ENCODE peak calls at places on chromosomes 5 and 9, in nine cellular contexts. M is A673, U is cardiac muscle cell, W is ascending aorta, X is fibroblast of pulmonary artery, E is lower lobe of right lung, C is H1, K is SK-N-MC, N is fibroblast of the aortic adventitia. I is an unnamed sample.
A peak's percentile ranks its signal among the peaks of the same experiment; 100 is the strongest.

GRCh38 chr5:115963566-115963965 is 1.3 kb downstream of the LVRN start:
- DNase-seq in M (no peak), U (no peak), W (no peak), X (no peak), E (no peak), C (no peak), K (no peak), N (no peak), I (no peak)

GRCh38 chr5:116626272-116626723 is 51.7 kb upstream of the SEMA6A start:
- DNase-seq in M (peak; percentile 92), U (peak; percentile 95), W (peak; percentile 10), X (peak; percentile 90), E (no peak), C (no peak), K (peak; percentile 61), N (peak; percentile 46), I (peak; percentile 70)

GRCh38 chr5:60841361-60841760 is 2.7 kb downstream of the ELOVL7 start:
- DNase-seq in M (no peak), U (no peak), W (no peak), X (no peak), E (no peak), C (no peak), K (no peak), N (no peak), I (no peak)

GRCh38 chr5:38576971-38577684 is 20.7 kb upstream of the LIFR start:
- DNase-seq in M (no peak), U (no peak), W (no peak), X (no peak), E (no peak), C (no peak), K (no peak), N (no peak), I (no peak)

GRCh38 chr5:81225463-81225862 is 7.7 kb upstream of the CKMT2 start:
- DNase-seq in M (no peak), U (no peak), W (no peak), X (no peak), E (no peak), C (no peak), K (no peak), N (no peak), I (no peak)

GRCh38 chr9:73845954-73846690 is 651.0 kb upstream of the RORB start:
- DNase-seq in M (no peak), U (no peak), W (no peak), X (no peak), E (no peak), C (no peak), K (no peak), N (no peak), I (peak; percentile 52)

GRCh38 chr9:35078066-35078465 is 1.7 kb downstream of the FANCG start:
- DNase-seq in M (no peak), U (no peak), W (no peak), X (no peak), E (no peak), C (no peak), K (no peak), N (no peak), I (no peak)

GRCh38 chr5:90570034-90570433 is 11.4 kb downstream of the ADGRV1 start:
- DNase-seq in M (peak; percentile 63), U (no peak), W (no peak), X (no peak), E (no peak), C (no peak), K (no peak), N (no peak), I (no peak)

GRCh38 chr9:110007477-110008270 is 200.3 kb downstream of the C9orf152 start:
- DNase-seq in M (no peak), U (no peak), W (no peak), X (no peak), E (no peak), C (no peak), K (no peak), N (no peak), I (no peak)

GRCh38 chr5:1436681-1437080 is 8.6 kb downstream of the SLC6A3 start:
- DNase-seq in M (no peak), U (no peak), W (no peak), X (no peak), E (no peak), C (no peak), K (no peak), N (no peak), I (no peak)

GRCh38 chr9:23820731-23821399 is 5.2 kb downstream of the ELAVL2 start:
- DNase-seq in M (no peak), U (no peak), W (no peak), X (no peak), E (no peak), C (peak; percentile 80), K (no peak), N (no peak), I (no peak)

GRCh38 chr9:23819403-23819802 is 6.6 kb downstream of the ELAVL2 start:
- DNase-seq in M (no peak), U (no peak), W (no peak), X (no peak), E (no peak), C (no peak), K (no peak), N (no peak), I (no peak)

GRCh38 chr9:23824241-23825142 is 1.5 kb downstream of the ELAVL2 start:
- DNase-seq in M (no peak), U (no peak), W (no peak), X (no peak), E (no peak), C (peak; percentile 72), K (no peak), N (peak; percentile 0), I (no peak)

GRCh38 chr9:23822331-23823169 is 3.5 kb downstream of the ELAVL2 start:
- DNase-seq in M (no peak), U (no peak), W (no peak), X (no peak), E (no peak), C (peak; percentile 78), K (no peak), N (no peak), I (no peak)

GRCh38 chr9:23821400-23822181 is 4.4 kb downstream of the ELAVL2 start:
- DNase-seq in M (no peak), U (no peak), W (no peak), X (no peak), E (no peak), C (peak; percentile 80), K (no peak), N (no peak), I (no peak)
- H3K4me3 ChIP-seq in M (no peak overlapping the region), U (peak overlapping the region; percentile 73), W (peak overlapping the region; percentile 60), X (no peak overlapping the region), E (peak overlapping the region; percentile 41), C (peak overlapping the region; percentile 62), K (peak overlapping the region; percentile 70), N (no peak overlapping the region), I (no peak overlapping the region)

GRCh38 chr5:35799751-35800150 is 56.9 kb upstream of the IL7R start:
- DNase-seq in M (no peak), U (no peak), W (no peak), X (no peak), E (no peak), C (no peak), K (no peak), N (no peak), I (no peak)

GRCh38 chr5:35804201-35804653 is 52.5 kb upstream of the IL7R start:
- DNase-seq in M (peak; percentile 51), U (no peak), W (no peak), X (no peak), E (no peak), C (no peak), K (no peak), N (no peak), I (no peak)

DNA sequence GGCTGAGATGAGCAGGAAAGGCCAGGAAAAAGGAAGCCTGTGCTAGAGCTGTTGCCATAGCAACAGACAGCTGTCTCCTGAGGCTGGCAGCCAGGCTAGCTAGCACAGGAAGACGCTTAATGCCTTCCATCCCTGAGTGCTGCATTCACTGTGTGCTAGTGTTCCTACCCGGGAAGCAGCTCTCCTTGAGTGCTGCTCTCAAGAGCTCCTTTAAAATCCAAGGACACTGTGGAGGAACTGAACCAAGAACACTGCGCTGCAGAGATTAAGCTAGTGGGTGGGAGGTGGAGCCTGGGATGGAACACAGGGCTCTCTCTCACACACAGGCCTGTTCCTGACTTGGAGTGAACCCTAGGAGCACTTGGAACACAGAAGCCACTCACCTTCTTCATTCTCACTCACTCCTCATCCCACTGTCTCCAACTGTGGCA is 53.5 kb upstream of the IL7R start:
- DNase-seq in M (peak; percentile 78), U (peak; percentile 69), W (no peak), X (peak; percentile 53), E (no peak), C (peak; percentile 51), K (peak; percentile 34), N (peak; percentile 17), I (peak; percentile 59)
- H3K4me3 ChIP-seq in M (no peak overlapping the region), U (no peak overlapping the region), W (no peak overlapping the region), X (no peak overlapping the region), E (no peak overlapping the region), C (no peak overlapping the region), K (no peak overlapping the region), N (no peak overlapping the region), I (no peak overlapping the region)

GRCh38 chr9:128091571-128091970 is 23.5 kb downstream of the SLC25A25 start:
- DNase-seq in M (no peak), U (no peak), W (no peak), X (no peak), E (peak; percentile 28), C (no peak), K (no peak), N (no peak), I (no peak)

GRCh38 chr9:128093016-128093415 is 25.0 kb downstream of the SLC25A25 start:
- DNase-seq in M (no peak), U (no peak), W (no peak), X (no peak), E (no peak), C (no peak), K (no peak), N (no peak), I (no peak)

GRCh38 chr9:128091144-128091543 is 23.1 kb downstream of the SLC25A25 start:
- DNase-seq in M (peak; percentile 82), U (peak; percentile 92), W (no peak), X (peak; percentile 92), E (peak; percentile 53), C (peak; percentile 82), K (no peak), N (peak; percentile 97), I (peak; percentile 91)

GRCh38 chr9:128094166-128094949 is 26.3 kb downstream of the SLC25A25 start:
- DNase-seq in M (peak; percentile 98), U (peak; percentile 99), W (peak; percentile 87), X (peak; percentile 99), E (peak; percentile 93), C (no peak), K (peak; percentile 75), N (peak; percentile 100), I (peak; percentile 98)

GRCh38 chr9:128092199-128092977 is 24.4 kb downstream of the SLC25A25 start:
- DNase-seq in M (no peak), U (no peak), W (no peak), X (no peak), E (no peak), C (no peak), K (no peak), N (no peak), I (no peak)
- H3K4me3 ChIP-seq in M (no peak overlapping the region), U (no peak overlapping the region), W (no peak overlapping the region), X (peak overlapping the region; percentile 53), E (no peak overlapping the region), C (no peak overlapping the region), K (no peak overlapping the region), N (peak overlapping the region; percentile 79), I (peak overlapping the region; percentile 37)

DNA sequence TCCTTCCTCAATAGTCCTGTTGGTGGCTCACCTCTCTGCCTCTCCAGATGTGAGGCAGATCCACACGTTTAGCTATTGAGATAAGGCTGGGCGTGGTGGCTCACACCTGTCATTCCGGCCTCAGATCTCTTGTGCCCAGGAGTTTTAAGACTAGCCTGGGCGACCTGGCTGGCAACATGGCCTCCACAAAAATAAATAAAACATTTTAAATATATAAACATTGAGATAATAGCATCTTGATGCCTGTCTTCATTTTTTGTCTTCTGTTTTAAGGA is 1.4 kb upstream of the TMEM250 start:
- DNase-seq in M (no peak), U (no peak), W (no peak), X (no peak), E (no peak), C (no peak), K (no peak), N (no peak), I (no peak)
- H3K4me3 ChIP-seq in M (peak overlapping the region; percentile 95), U (no peak overlapping the region), W (no peak overlapping the region), X (peak overlapping the region; percentile 68), E (peak overlapping the region; percentile 93), C (no peak overlapping the region), K (peak overlapping the region; percentile 95), N (peak overlapping the region; percentile 75), I (no peak overlapping the region)

I was measured in fibroblast of villous mesenchyme.